ENCODE peak calls at places on chromosomes 13 and 19, in six cellular contexts. L is prostate gland; N is stimulated activated CD8-positive, alpha-beta memory T cell treated with anti-CD3 and anti-CD28 coated beads, Interleukin-15, amount 100 ng/mL, for 1 hour; R is activated T-helper 1 cell treated with anti-CD3 and anti-CD28 coated beads, Interleukin-12 subunit alpha, Interleukin-12 subunit beta, Interleukin-2, Interleukin-4 antibody, amounts not matched to agents 30 ng/mL and 10 ng/mL and 1 ng/mL, durations not matched to agents 14 hours and 24 hours and 36 hours; B is cardiac fibroblast; S is lower lobe of right lung. A is an unnamed sample.

GRCh38 chr19:12230751-12231733 is 63.6 kb downstream of the ZNF44 start:
- DNase-seq in N (no peak), B (no peak), L (no peak), R (no peak), S (no peak), A (no peak)

GRCh38 chr13:21528616-21529015 is 69.5 kb upstream of the ZDHHC20 start:
- DNase-seq in S (no peak), N (no peak), B (peak), L (no peak), R (no peak), A (no peak)

GRCh38 chr13:39038569-39038898 is 278 bp downstream of the NHLRC3 start:
- DNase-seq in R (peak), B (peak), S (no peak), L (no peak), N (peak), A (no peak)

GRCh38 chr13:80101040-80101439 is 239.9 kb downstream of the SPRY2 start:
- DNase-seq in B (no peak), N (no peak), S (no peak), L (no peak), R (no peak), A (no peak)

GRCh38 chr19:44758596-44758995 is 10.1 kb downstream of the BCL3 start:
- DNase-seq in L (no peak), N (no peak), S (no peak), B (no peak), R (no peak), A (no peak)

GRCh38 chr13:43140985-43141384 is 117.6 kb downstream of the DNAJC15 start:
- DNase-seq in L (no peak), S (no peak), R (no peak), N (no peak), B (no peak), A (no peak)

GRCh38 chr19:21707065-21707464 is 60.3 kb downstream of the ZNF100 start:
- DNase-seq in R (no peak), N (no peak), L (no peak), B (no peak), S (no peak), A (no peak)

GRCh38 chr19:18919895-18920204 is 335 bp downstream of the DDX49 start:
- DNase-seq in B (no peak), R (no peak), N (no peak), L (no peak), S (no peak), A (no peak)

GRCh38 chr13:47087841-47088240 is 191.0 kb upstream of the HTR2A start:
- DNase-seq in R (no peak), L (no peak), S (no peak), N (no peak), B (peak), A (peak)

GRCh38 chr19:48629599-48630288 is 7.4 kb downstream of the DBP start:
- DNase-seq in N (no peak), R (no peak), S (no peak), L (no peak), B (no peak), A (no peak)

GRCh38 chr19:662962-663681 is at the start of gene RNF126:
- DNase-seq in S (peak), N (peak), L (peak), R (peak), B (peak), A (peak)

GRCh38 chr19:40374084-40374483 is 15.9 kb downstream of the HIPK4 start:
- DNase-seq in N (no peak), S (no peak), R (no peak), L (no peak), B (no peak), A (no peak)

GRCh38 chr13:25227690-25228089 is 55.6 kb upstream of the AMER2 start:
- DNase-seq in S (no peak), R (no peak), L (no peak), N (no peak), B (no peak), A (no peak)

GRCh38 chr13:20901668-20902437 is 693 bp downstream of the XPO4 start:
- DNase-seq in B (peak), S (no peak), R (no peak), L (no peak), N (no peak), A (peak)

GRCh38 chr13:27347373-27347772 is 76.7 kb downstream of the RASL11A start:
- DNase-seq in N (no peak), S (no peak), R (no peak), L (no peak), B (no peak), A (no peak)

GRCh38 chr13:94641432-94641941 is 39.8 kb downstream of the GPR180 start:
- DNase-seq in N (no peak), S (no peak), L (no peak), R (no peak), B (peak), A (peak)

GRCh38 chr13:110186221-110186838 is 120.6 kb downstream of the COL4A1 start:
- DNase-seq in S (no peak), N (no peak), B (no peak), R (no peak), L (no peak), A (no peak)

A was measured in HCEC 1CT.